ENCODE peak calls at places on chromosomes 2 and 18, in four cellular contexts. F, Y, N and T are unnamed samples.

GRCh38 chr2:175431054-175431780 is 249.7 kb upstream of the ATP5MC3 start:
- DNase-seq in Y (no peak), F (no peak), N (no peak), T (no peak)

GRCh38 chr2:189287982-189288494 is 108.5 kb upstream of the COL5A2 start:
- DNase-seq in Y (peak; percentile 91), F (peak; percentile 82), N (no peak), T (peak; percentile 35)

GRCh38 chr2:202158796-202159195 is 79.6 kb downstream of the SUMO1 start:
- DNase-seq in Y (peak; percentile 46), N (no peak), F (no peak), T (no peak)

GRCh38 chr18:59547691-59548182 is 149.5 kb downstream of the CCBE1 start:
- DNase-seq in F (no peak), Y (peak; percentile 93), N (peak; percentile 74), T (peak; percentile 61)

GRCh38 chr2:26983746-26984145 is 13.3 kb downstream of the MAPRE3 start:
- DNase-seq in F (no peak), Y (no peak), N (peak; percentile 67), T (no peak)

GRCh38 chr18:30644158-30644557 is 398.4 kb downstream of the DSC3 start:
- DNase-seq in F (no peak), N (no peak), Y (no peak), T (no peak)

GRCh38 chr2:120845281-120845680 is 109.6 kb downstream of the GLI2 start:
- DNase-seq in Y (peak; percentile 13), N (peak; percentile 14), F (no peak), T (no peak)

GRCh38 chr2:72128059-72128842 is 19.4 kb downstream of the CYP26B1 start:
- DNase-seq in Y (no peak), F (no peak), N (no peak), T (no peak)

GRCh38 chr2:869894-870293 is 80.8 kb upstream of the SNTG2 start:
- DNase-seq in F (no peak), Y (no peak), N (peak; percentile 74), T (no peak)

GRCh38 chr18:44723973-44724778 is 43.5 kb downstream of the SETBP1 start:
- DNase-seq in F (no peak), Y (no peak), N (no peak), T (no peak)

GRCh38 chr2:222398446-222398885 is 25.9 kb upstream of the SGPP2 start:
- DNase-seq in N (no peak), F (no peak), Y (no peak), T (no peak)

GRCh38 chr2:52724585-52724984 is 1043.0 kb upstream of the CHAC2 start:
- DNase-seq in N (no peak), F (no peak), Y (no peak), T (no peak)

GRCh38 chr18:11577271-11578112 is 31.9 kb upstream of the SLC35G4 start:
- DNase-seq in N (no peak), F (no peak), Y (no peak), T (no peak)

GRCh38 chr18:3683483-3683882 is 233.5 kb downstream of the TGIF1 start:
- DNase-seq in N (no peak), Y (no peak), F (peak; percentile 32), T (no peak)
- TF ChIP-seq POLR2A in N (no peak), Y (no peak), F (no peak), T (no peak)

DNA sequence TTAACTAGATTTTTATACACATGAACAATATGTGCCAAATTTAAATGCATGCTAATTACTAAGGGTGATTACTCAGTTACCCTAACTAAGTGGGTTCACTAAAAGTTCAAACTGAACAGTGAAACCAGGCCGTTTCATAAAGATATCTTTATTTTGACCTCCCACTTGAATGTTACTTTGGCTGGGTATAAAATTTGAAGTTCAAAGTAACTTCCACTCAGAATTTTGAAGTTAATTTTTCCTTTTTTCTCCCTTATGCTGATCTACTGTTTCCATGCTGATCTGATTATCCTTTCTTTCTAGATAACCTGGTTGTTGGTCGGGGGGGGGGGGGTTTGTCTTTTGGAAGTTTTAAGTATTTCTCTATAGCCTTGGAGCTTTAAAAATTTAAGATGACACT is 25.5 kb upstream of the MAP4K4 start:
- DNase-seq in F (no peak), N (no peak), Y (no peak), T (no peak)
- TF ChIP-seq POLR2A in F (no peak), N (no peak), Y (no peak), T (no peak)

GRCh38 chr18:24397131-24397693 is 412 bp downstream of the OSBPL1A start:
- DNase-seq in F (peak; percentile 86), N (peak; percentile 74), Y (peak; percentile 78), T (peak; percentile 77)

GRCh38 chr18:24395049-24395780 is 2.4 kb downstream of the OSBPL1A start:
- DNase-seq in Y (peak; percentile 51), F (no peak), N (no peak), T (peak; percentile 42)

GRCh38 chr18:24398515-24398914 is 891 bp upstream of the OSBPL1A start:
- DNase-seq in Y (peak; percentile 46), F (no peak), N (no peak), T (no peak)

GRCh38 chr18:24396082-24396623 is 1.5 kb downstream of the OSBPL1A start:
- DNase-seq in F (no peak), Y (peak; percentile 26), N (no peak), T (peak; percentile 23)

GRCh38 chr18:24397694-24398365 is at the start of gene OSBPL1A:
- DNase-seq in Y (peak; percentile 85), F (peak; percentile 95), N (peak; percentile 98), T (peak; percentile 96)
- TF ChIP-seq POLR2A in Y (peak; percentile 59), F (peak; percentile 83), N (peak; percentile 35), T (no peak)

GRCh38 chr2:21023419-21024181 is 20.3 kb downstream of the APOB start:
- DNase-seq in N (no peak), F (no peak), Y (no peak), T (no peak)
- TF ChIP-seq POLR2A in N (no peak), F (no peak), Y (no peak), T (no peak)

GRCh38 chr2:217220228-217221013 is 360.6 kb upstream of the TNP1 start:
- DNase-seq in Y (no peak), N (peak; percentile 7), F (peak; percentile 53), T (no peak)

GRCh38 chr2:217225596-217225995 is 365.7 kb upstream of the TNP1 start:
- DNase-seq in N (no peak), Y (no peak), F (no peak), T (no peak)

GRCh38 chr2:217222511-217222910 is 362.6 kb upstream of the TNP1 start:
- DNase-seq in F (no peak), N (no peak), Y (peak; percentile 36), T (no peak)

GRCh38 chr2:217219141-217219505 is 359.3 kb upstream of the TNP1 start:
- DNase-seq in N (no peak), Y (peak; percentile 28), F (no peak), T (no peak)

GRCh38 chr2:217223222-217223930 is 363.5 kb upstream of the TNP1 start:
- DNase-seq in F (peak; percentile 90), N (no peak), Y (peak; percentile 99), T (peak; percentile 6)
- TF ChIP-seq POLR2A in F (no peak), N (no peak), Y (no peak), T (no peak)

GRCh38 chr2:44168684-44169154 is at the start of gene PPM1B:
- DNase-seq in Y (no peak), F (no peak), N (peak; percentile 100), T (no peak)
- TF ChIP-seq POLR2A in Y (peak; percentile 92), F (peak; percentile 91), N (peak; percentile 96), T (no peak)

GRCh38 chr2:45611020-45611737 is at the start of gene SRBD1:
- DNase-seq in N (peak; percentile 96), Y (peak; percentile 90), F (peak; percentile 94), T (peak; percentile 93)
- TF ChIP-seq POLR2A in N (no peak), Y (peak; percentile 66), F (peak; percentile 93), T (peak; percentile 82)

GRCh38 chr18:9802774-9803697 is 82.7 kb upstream of the TXNDC2 start:
- DNase-seq in N (no peak), F (no peak), Y (peak; percentile 26), T (peak; percentile 98)

GRCh38 chr18:9802175-9802747 is 83.5 kb upstream of the TXNDC2 start:
- DNase-seq in N (no peak), Y (no peak), F (no peak), T (peak; percentile 75)

GRCh38 chr18:9804517-9805104 is 81.2 kb upstream of the TXNDC2 start:
- DNase-seq in N (peak; percentile 26), Y (no peak), F (no peak), T (peak; percentile 82)

GRCh38 chr18:9806905-9807304 is 78.9 kb upstream of the TXNDC2 start:
- DNase-seq in Y (no peak), N (no peak), F (no peak), T (no peak)

DNA sequence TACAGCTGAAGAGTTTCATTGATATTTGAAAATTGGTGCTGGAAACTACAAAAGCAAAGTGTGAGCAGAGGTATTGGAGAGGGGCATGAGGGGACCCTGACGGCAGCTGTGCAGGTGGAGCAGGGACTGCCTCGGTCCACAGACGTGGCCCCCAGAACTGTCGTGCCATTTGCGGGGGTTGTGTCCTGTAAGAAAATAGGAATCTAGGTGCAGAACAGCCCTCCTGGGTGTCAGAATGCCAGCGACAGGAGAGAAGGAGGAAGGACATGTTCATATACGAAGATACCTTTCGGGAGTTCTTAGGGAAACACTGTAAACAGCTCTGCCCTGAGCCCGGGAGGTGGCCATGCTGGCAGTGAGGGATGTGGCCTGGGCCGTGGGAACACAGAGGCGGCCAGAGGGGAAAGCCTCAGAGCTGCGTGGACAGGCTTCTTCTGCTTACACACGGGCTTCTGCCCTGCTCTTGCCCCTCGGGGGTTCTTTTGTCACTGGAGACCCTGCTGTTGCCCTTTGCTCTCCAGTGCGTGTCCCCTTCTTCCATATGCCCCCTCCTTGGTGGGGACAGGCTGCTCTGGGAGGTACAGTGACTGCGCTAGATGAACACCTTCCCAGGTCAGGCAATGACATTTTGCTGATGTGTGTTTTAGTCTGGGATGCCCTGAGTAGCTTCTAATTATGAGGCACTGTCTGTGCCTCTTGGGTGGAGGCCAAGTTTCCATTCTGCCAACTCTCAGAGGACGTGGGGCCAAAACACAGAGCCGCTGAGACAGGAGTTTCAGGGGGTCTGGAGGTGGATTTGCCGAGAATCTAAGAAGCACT is 81.9 kb upstream of the TXNDC2 start:
- DNase-seq in F (peak; percentile 34), Y (no peak), N (peak; percentile 53), T (peak; percentile 90)
- TF ChIP-seq POLR2A in F (no peak), Y (no peak), N (no peak), T (peak; percentile 79)